ENCODE peak calls at places on chromosomes 16 and 17, in five cellular contexts. U, D, T, K and Q are unnamed samples.

GRCh38 chr17:29245401-29245800 is 1.3 kb upstream of the CRYBA1 start:
- DNase-seq in U (no peak), D (no peak), T (no peak), K (no peak), Q (no peak)

GRCh38 chr17:50550661-50551432 is 3.9 kb downstream of the SPATA20 start:
- DNase-seq in U (peak; percentile 93), D (peak; percentile 70), T (no peak), K (no peak), Q (peak; percentile 87)

GRCh38 chr17:67248291-67248690 is 3.3 kb upstream of the HELZ start:
- DNase-seq in U (no peak), D (no peak), T (no peak), K (no peak), Q (no peak)

GRCh38 chr16:53209489-53209888 is 154.7 kb downstream of the CHD9 start:
- DNase-seq in U (no peak), D (no peak), T (no peak), K (no peak), Q (no peak)

GRCh38 chr17:52995127-52995526 is 827.6 kb upstream of the KIF2B start:
- DNase-seq in U (no peak), D (no peak), T (no peak), K (no peak), Q (no peak)

GRCh38 chr17:48048321-48049140 is at the start of gene NFE2L1:
- DNase-seq in U (peak; percentile 94), D (peak; percentile 90), T (peak; percentile 24), K (peak; percentile 39), Q (peak; percentile 94)

GRCh38 chr16:86661715-86662114 is 83.4 kb downstream of the FOXL1 start:
- DNase-seq in U (no peak), D (no peak), T (no peak), K (no peak), Q (no peak)

GRCh38 chr17:38469875-38470274 is 41.6 kb downstream of the ARHGAP23 start:
- DNase-seq in U (no peak), D (no peak), T (no peak), K (no peak), Q (no peak)

GRCh38 chr17:61700252-61700651 is 109.2 kb upstream of the NACA2 start:
- DNase-seq in U (no peak), D (no peak), T (no peak), K (no peak), Q (no peak)

GRCh38 chr16:87918866-87919680 is 17.3 kb downstream of the CA5A start:
- DNase-seq in U (no peak), D (no peak), T (no peak), K (no peak), Q (no peak)

GRCh38 chr16:79401157-79401556 is 199.4 kb downstream of the MAF start:
- DNase-seq in U (no peak), D (no peak), T (no peak), K (no peak), Q (no peak)

GRCh38 chr17:81445642-81446500 is 50.6 kb downstream of the BAHCC1 start:
- DNase-seq in U (no peak), D (no peak), T (no peak), K (no peak), Q (no peak)

GRCh38 chr17:36544049-36544319 is 735 bp upstream of the GGNBP2 start:
- DNase-seq in U (peak; percentile 52), D (peak; percentile 39), T (no peak), K (no peak), Q (no peak)

GRCh38 chr17:70166571-70166970 is 2.8 kb upstream of the KCNJ2 start:
- DNase-seq in U (no peak), D (no peak), T (no peak), K (no peak), Q (no peak)

GRCh38 chr17:62950067-62950466 is 16.0 kb upstream of the TANC2 start:
- DNase-seq in U (peak; percentile 37), D (peak; percentile 92), T (no peak), K (no peak), Q (peak; percentile 24)

GRCh38 chr16:9370071-9370491 is 278.6 kb downstream of the HAPSTR1 start:
- DNase-seq in U (no peak), D (no peak), T (no peak), K (no peak), Q (no peak)

GRCh38 chr16:17552351-17552750 is 81.6 kb upstream of the XYLT1 start:
- DNase-seq in U (peak; percentile 11), D (no peak), T (no peak), K (no peak), Q (no peak)

GRCh38 chr17:81291662-81292061 is 3.4 kb downstream of the SLC38A10 start:
- DNase-seq in U (peak; percentile 85), D (peak; percentile 77), T (peak; percentile 64), K (peak; percentile 70), Q (no peak)

GRCh38 chr16:58011652-58012051 is 10.4 kb downstream of the USB1 start:
- DNase-seq in U (no peak), D (no peak), T (no peak), K (no peak), Q (no peak)

GRCh38 chr17:30241051-30241450 is 5.6 kb upstream of the SLC6A4 start:
- DNase-seq in U (no peak), D (no peak), T (no peak), K (no peak), Q (no peak)

GRCh38 chr16:75070055-75070841 is 46.3 kb downstream of the LDHD start:
- DNase-seq in U (no peak), D (peak; percentile 55), T (no peak), K (no peak), Q (no peak)

GRCh38 chr17:4008496-4009163 is 44.4 kb upstream of the ATP2A3 start:
- DNase-seq in U (no peak), D (no peak), T (no peak), K (no peak), Q (no peak)

GRCh38 chr17:52106638-52107261 is 51.8 kb downstream of the CA10 start:
- DNase-seq in U (peak; percentile 71), D (peak; percentile 77), T (peak; percentile 4), K (no peak), Q (no peak)

GRCh38 chr16:82313754-82314153 is 143.7 kb upstream of the MPHOSPH6 start:
- DNase-seq in U (no peak), D (no peak), T (no peak), K (no peak), Q (no peak)

GRCh38 chr17:58411408-58411894 is 5.9 kb downstream of the RNF43 start:
- DNase-seq in U (no peak), D (no peak), T (no peak), K (no peak), Q (no peak)

GRCh38 chr17:58414596-58414997 is 2.7 kb downstream of the RNF43 start:
- DNase-seq in U (no peak), D (peak; percentile 40), T (no peak), K (no peak), Q (no peak)

GRCh38 chr17:58413684-58414083 is 3.6 kb downstream of the RNF43 start:
- DNase-seq in U (no peak), D (no peak), T (no peak), K (no peak), Q (no peak)

GRCh38 chr17:58412064-58412703 is 5.2 kb downstream of the RNF43 start:
- DNase-seq in U (no peak), D (no peak), T (no peak), K (no peak), Q (no peak)

DNA sequence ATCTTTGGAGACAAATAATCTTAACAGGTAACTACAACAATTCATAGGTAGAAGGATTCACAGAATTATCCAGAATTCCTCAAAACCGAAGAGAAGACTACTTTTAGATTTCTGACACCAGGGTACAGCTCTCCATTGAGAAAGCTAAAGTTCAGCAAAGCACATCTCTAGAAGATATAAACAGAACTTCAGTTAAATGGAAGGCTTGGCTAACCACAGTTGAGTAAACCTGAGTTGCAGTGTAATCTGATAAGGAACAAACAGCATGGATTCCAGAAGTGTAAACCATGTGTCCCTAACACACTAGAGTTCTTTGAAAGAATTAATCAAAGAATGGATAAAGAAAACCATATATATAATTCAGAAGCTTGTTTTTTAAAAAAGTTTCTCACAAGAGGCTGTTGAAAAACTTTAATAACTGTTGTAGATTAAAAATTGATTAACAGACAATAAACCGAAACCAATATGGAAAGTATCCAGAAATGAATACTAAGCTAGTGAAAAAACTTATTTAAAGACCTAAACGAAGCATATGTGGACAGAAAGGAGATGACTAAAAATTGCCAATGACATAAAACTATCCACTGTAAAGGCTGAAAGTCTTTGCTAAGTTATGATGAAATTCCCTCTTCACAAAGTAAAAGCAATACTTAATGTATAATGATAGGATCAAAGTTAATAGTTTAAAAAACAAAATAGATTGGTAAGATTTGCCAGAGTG is 4.3 kb downstream of the RNF43 start:
- DNase-seq in U (no peak), D (peak; percentile 67), T (no peak), K (no peak), Q (no peak)
- H3K36me3 ChIP-seq in U (no peaks in the 10 kb centered on the region), D (no peaks in the 10 kb centered on the region), T (no peaks in the 10 kb centered on the region), K (no peaks in the 10 kb centered on the region), Q (no peaks in the 10 kb centered on the region)

GRCh38 chr17:78180508-78180907 is 6.3 kb downstream of the TK1 start:
- DNase-seq in U (no peak), D (no peak), T (no peak), K (no peak), Q (no peak)
- H3K36me3 ChIP-seq in U (no peaks in the 10 kb centered on the region), D (peaks cover 41% of the 10 kb centered on the region), T (no peaks in the 10 kb centered on the region), K (no peaks in the 10 kb centered on the region), Q (no peaks in the 10 kb centered on the region)

GRCh38 chr17:12137859-12138258 is 117.2 kb downstream of the MAP2K4 start:
- DNase-seq in U (no peak), D (no peak), T (no peak), K (no peak), Q (no peak)
- H3K36me3 ChIP-seq in U (peaks cover 23% of the 10 kb centered on the region), D (peaks cover 53% of the 10 kb centered on the region), T (peaks cover 41% of the 10 kb centered on the region), K (peaks cover 17% of the 10 kb centered on the region), Q (peaks cover 39% of the 10 kb centered on the region)

DNA sequence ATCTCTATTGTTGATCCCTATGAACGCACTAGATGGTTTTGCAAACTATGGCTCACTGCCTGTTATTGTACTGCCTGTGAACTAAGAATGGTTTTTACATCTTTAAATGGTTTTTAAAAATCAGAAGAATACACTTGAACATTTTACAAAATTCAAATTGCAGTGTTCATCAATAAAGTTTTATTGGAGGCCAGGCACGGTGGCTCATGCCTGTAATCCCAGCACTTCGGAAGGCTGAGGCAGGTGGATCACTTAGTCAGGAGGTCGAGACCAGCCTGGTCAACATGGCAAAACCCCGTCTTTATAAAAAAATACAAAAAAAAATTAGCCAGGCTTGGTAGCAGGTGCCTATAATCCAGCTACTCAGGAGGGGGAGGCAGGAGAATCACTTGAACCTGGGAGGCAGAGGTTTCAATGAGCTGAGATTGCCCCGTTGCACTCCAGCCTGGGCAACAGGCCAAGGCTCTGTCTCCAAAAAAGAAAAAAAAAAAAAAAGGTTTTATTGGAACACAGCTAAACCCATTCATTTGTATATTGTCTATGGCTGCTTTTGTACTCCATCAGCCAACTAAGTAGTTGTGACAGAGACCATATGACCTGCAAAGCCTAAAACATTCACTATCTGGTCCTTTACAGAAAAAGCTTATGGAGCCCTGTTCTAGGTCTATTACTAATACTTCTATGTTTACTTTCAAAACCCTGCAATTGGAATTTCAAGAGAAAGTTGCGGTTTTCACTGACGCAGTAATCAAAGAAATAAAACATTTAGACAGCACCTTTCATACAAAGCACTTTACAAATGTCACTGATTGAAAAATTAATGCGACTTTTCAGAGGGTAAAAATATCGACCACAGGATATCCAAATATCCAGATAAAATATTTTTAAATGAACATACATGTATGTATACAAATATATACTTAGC is 18.8 kb downstream of the IKZF3 start:
- DNase-seq in U (peak; percentile 60), D (no peak), T (no peak), K (no peak), Q (no peak)
- H3K36me3 ChIP-seq in U (no peaks in the 10 kb centered on the region), D (no peaks in the 10 kb centered on the region), T (peaks cover 13% of the 10 kb centered on the region), K (no peaks in the 10 kb centered on the region), Q (no peaks in the 10 kb centered on the region)